ENCODE peak calls at places on chromosomes 3 and 15, in four cellular contexts. One of them, this sample, is unnamed.

GRCh38 chr3:171190668-171191067 is 164.1 kb upstream of the SLC2A2 start:
- DNase-seq in K562: no peak
- DNase-seq in IMR-90: peak; percentile 49
- DNase-seq in endothelial cell of umbilical vein: peak; percentile 68
- DNase-seq in this sample: no peak

GRCh38 chr3:192685801-192686200 is 41.5 kb downstream of the FGF12 start:
- DNase-seq in K562: no peak
- DNase-seq in IMR-90: no peak
- DNase-seq in endothelial cell of umbilical vein: no peak
- DNase-seq in this sample: no peak

GRCh38 chr3:132034097-132034485 is 723 bp downstream of the CPNE4 start:
- DNase-seq in K562: no peak
- DNase-seq in IMR-90: no peak
- DNase-seq in endothelial cell of umbilical vein: no peak
- DNase-seq in this sample: no peak

GRCh38 chr15:35545316-35545824 is 595 bp downstream of the DPH6 start:
- DNase-seq in K562: peak; percentile 77
- DNase-seq in IMR-90: peak; percentile 60
- DNase-seq in endothelial cell of umbilical vein: peak; percentile 77
- DNase-seq in this sample: no peak

GRCh38 chr3:108818404-108818803 is 4.2 kb upstream of the TRAT1 start:
- DNase-seq in K562: peak; percentile 33
- DNase-seq in IMR-90: peak; percentile 10
- DNase-seq in endothelial cell of umbilical vein: peak; percentile 10
- DNase-seq in this sample: no peak

GRCh38 chr15:52492132-52492531 is 36.5 kb downstream of the MYO5A start:
- DNase-seq in K562: no peak
- DNase-seq in IMR-90: no peak
- DNase-seq in endothelial cell of umbilical vein: peak; percentile 60
- DNase-seq in this sample: no peak

GRCh38 chr3:11438636-11439035 is 166.4 kb downstream of the ATG7 start:
- DNase-seq in K562: no peak
- DNase-seq in IMR-90: peak; percentile 4
- DNase-seq in endothelial cell of umbilical vein: peak; percentile 76
- DNase-seq in this sample: no peak

GRCh38 chr3:96267577-96267976 is 546.8 kb upstream of the EPHA6 start:
- DNase-seq in K562: no peak
- DNase-seq in IMR-90: no peak
- DNase-seq in endothelial cell of umbilical vein: peak; percentile 15
- DNase-seq in this sample: no peak

GRCh38 chr3:188434594-188434993 is 280.6 kb downstream of the LPP start:
- DNase-seq in K562: no peak
- DNase-seq in IMR-90: peak; percentile 35
- DNase-seq in endothelial cell of umbilical vein: no peak
- DNase-seq in this sample: no peak

GRCh38 chr3:82133070-82133606 is 371.7 kb upstream of the GBE1 start:
- DNase-seq in K562: peak; percentile 44
- DNase-seq in IMR-90: peak; percentile 63
- DNase-seq in endothelial cell of umbilical vein: peak; percentile 71
- DNase-seq in this sample: peak; percentile 21

GRCh38 chr15:82903511-82903910 is 49.0 kb downstream of the HOMER2 start:
- DNase-seq in K562: no peak
- DNase-seq in IMR-90: no peak
- DNase-seq in endothelial cell of umbilical vein: no peak
- DNase-seq in this sample: no peak

GRCh38 chr15:68177747-68178146 is 27.4 kb downstream of the CALML4 start:
- DNase-seq in K562: no peak
- DNase-seq in IMR-90: peak; percentile 61
- DNase-seq in endothelial cell of umbilical vein: no peak
- DNase-seq in this sample: no peak

GRCh38 chr3:71726106-71726505 is 904 bp upstream of the EIF4E3 start:
- DNase-seq in K562: no peak
- DNase-seq in IMR-90: no peak
- DNase-seq in endothelial cell of umbilical vein: no peak
- DNase-seq in this sample: no peak

GRCh38 chr15:74320358-74321247 is 46.8 kb downstream of the CYP11A1 start:
- DNase-seq in K562: peak; percentile 77
- DNase-seq in IMR-90: peak; percentile 23
- DNase-seq in endothelial cell of umbilical vein: peak; percentile 37
- DNase-seq in this sample: no peak

GRCh38 chr3:60147249-60147648 is 1097.4 kb upstream of the CFAP20DC start:
- DNase-seq in K562: no peak
- DNase-seq in IMR-90: no peak
- DNase-seq in endothelial cell of umbilical vein: no peak
- DNase-seq in this sample: no peak

GRCh38 chr15:50344006-50344464 is 11.0 kb downstream of the GABPB1 start:
- DNase-seq in K562: no peak
- DNase-seq in IMR-90: no peak
- DNase-seq in endothelial cell of umbilical vein: no peak
- DNase-seq in this sample: no peak

GRCh38 chr15:41494922-41495735 is 1.5 kb downstream of the ITPKA start:
- DNase-seq in K562: peak; percentile 70
- DNase-seq in IMR-90: no peak
- DNase-seq in endothelial cell of umbilical vein: no peak
- DNase-seq in this sample: no peak

GRCh38 chr15:39585394-39585841 is 4.5 kb downstream of the THBS1 start:
- DNase-seq in K562: no peak
- DNase-seq in IMR-90: peak; percentile 46
- DNase-seq in endothelial cell of umbilical vein: peak; percentile 58
- DNase-seq in this sample: peak; percentile 44

GRCh38 chr15:31228980-31229826 is 97.4 kb upstream of the KLF13 start:
- DNase-seq in K562: no peak
- DNase-seq in IMR-90: no peak
- DNase-seq in endothelial cell of umbilical vein: no peak
- DNase-seq in this sample: no peak

GRCh38 chr3:158742861-158743260 is 10.6 kb upstream of the RARRES1 start:
- DNase-seq in K562: no peak
- DNase-seq in IMR-90: peak; percentile 61
- DNase-seq in endothelial cell of umbilical vein: no peak
- DNase-seq in this sample: no peak

GRCh38 chr3:191066669-191067068 is 132.4 kb upstream of the OSTN start:
- DNase-seq in K562: no peak
- DNase-seq in IMR-90: peak; percentile 81
- DNase-seq in endothelial cell of umbilical vein: peak; percentile 29
- DNase-seq in this sample: peak; percentile 49

GRCh38 chr3:53065841-53066480 is 20.1 kb upstream of the SFMBT1 start:
- DNase-seq in K562: no peak
- DNase-seq in IMR-90: no peak
- DNase-seq in endothelial cell of umbilical vein: no peak
- DNase-seq in this sample: no peak

GRCh38 chr3:43260412-43260811 is 25.9 kb upstream of the SNRK start:
- DNase-seq in K562: peak; percentile 19
- DNase-seq in IMR-90: peak; percentile 2
- DNase-seq in endothelial cell of umbilical vein: peak; percentile 17
- DNase-seq in this sample: no peak

GRCh38 chr15:80991446-80991845 is 1.8 kb upstream of the MESD start:
- DNase-seq in K562: peak; percentile 77
- DNase-seq in IMR-90: peak; percentile 73
- DNase-seq in endothelial cell of umbilical vein: no peak
- DNase-seq in this sample: no peak

GRCh38 chr3:196081834-196082470 is at the start of gene TFRC:
- DNase-seq in K562: peak; percentile 99
- DNase-seq in IMR-90: peak; percentile 86
- DNase-seq in endothelial cell of umbilical vein: peak; percentile 87
- DNase-seq in this sample: peak; percentile 49

GRCh38 chr15:43186003-43186353 is 775 bp downstream of the CCNDBP1 start:
- DNase-seq in K562: no peak
- DNase-seq in IMR-90: no peak
- DNase-seq in endothelial cell of umbilical vein: no peak
- DNase-seq in this sample: no peak

GRCh38 chr3:139238281-139239030 is 105.4 kb upstream of the MRPS22 start:
- DNase-seq in K562: no peak
- DNase-seq in IMR-90: no peak
- DNase-seq in endothelial cell of umbilical vein: no peak
- DNase-seq in this sample: no peak

GRCh38 chr15:79025201-79025600 is 65.4 kb downstream of the RASGRF1 start:
- DNase-seq in K562: no peak
- DNase-seq in IMR-90: no peak
- DNase-seq in endothelial cell of umbilical vein: no peak
- DNase-seq in this sample: no peak

GRCh38 chr15:25780479-25781255 is 82.5 kb downstream of the ATP10A start:
- DNase-seq in K562: no peak
- DNase-seq in IMR-90: no peak
- DNase-seq in endothelial cell of umbilical vein: no peak
- DNase-seq in this sample: no peak

GRCh38 chr3:59313365-59313764 is 263.5 kb upstream of the CFAP20DC start:
- DNase-seq in K562: peak; percentile 25
- DNase-seq in IMR-90: peak; percentile 13
- DNase-seq in endothelial cell of umbilical vein: no peak
- DNase-seq in this sample: no peak

GRCh38 chr15:100873029-100873677 is 6.5 kb upstream of the ALDH1A3 start:
- DNase-seq in K562: peak; percentile 62
- DNase-seq in IMR-90: peak; percentile 87
- DNase-seq in endothelial cell of umbilical vein: peak; percentile 82
- DNase-seq in this sample: peak; percentile 61

GRCh38 chr3:45644467-45645201 is 44.6 kb upstream of the SACM1L start:
- DNase-seq in K562: no peak
- DNase-seq in IMR-90: peak; percentile 93
- DNase-seq in endothelial cell of umbilical vein: peak; percentile 89
- DNase-seq in this sample: no peak

DNA sequence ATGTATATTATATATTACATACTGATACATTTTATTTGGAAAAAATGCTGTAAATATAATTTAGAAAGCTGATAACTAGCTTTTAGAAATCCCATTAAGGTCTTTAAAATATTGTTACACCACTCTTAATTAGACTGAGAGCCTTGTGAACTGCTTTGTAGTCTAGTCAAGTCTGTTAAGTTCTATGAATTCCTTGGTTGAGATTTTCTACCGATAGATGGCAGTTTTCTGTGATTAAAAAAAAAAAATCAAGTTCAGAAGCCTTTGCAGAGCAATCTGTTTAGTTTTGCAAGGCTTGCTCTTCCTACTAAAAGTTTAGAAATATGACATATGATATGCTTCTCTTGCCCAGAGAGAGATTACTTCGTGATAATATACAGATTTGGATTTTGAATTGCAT is 60.4 kb upstream of the SLITRK3 start:
- DNase-seq in K562: no peak
- DNase-seq in IMR-90: no peak
- DNase-seq in endothelial cell of umbilical vein: no peak
- DNase-seq in this sample: no peak
- TF ChIP-seq CTCF in K562: no peak
- TF ChIP-seq CTCF in IMR-90: no peak
- TF ChIP-seq CTCF in endothelial cell of umbilical vein: no peak
- TF ChIP-seq CTCF in this sample: no peak

GRCh38 chr3:114155370-114155821 is 23.5 kb downstream of the DRD3 start:
- DNase-seq in K562: peak; percentile 58
- DNase-seq in IMR-90: peak; percentile 30
- DNase-seq in endothelial cell of umbilical vein: peak; percentile 41
- DNase-seq in this sample: no peak

GRCh38 chr3:114151091-114151490 is 27.8 kb downstream of the DRD3 start:
- DNase-seq in K562: no peak
- DNase-seq in IMR-90: no peak
- DNase-seq in endothelial cell of umbilical vein: no peak
- DNase-seq in this sample: no peak

GRCh38 chr3:114152519-114153151 is 26.2 kb downstream of the DRD3 start:
- DNase-seq in K562: peak; percentile 66
- DNase-seq in IMR-90: peak; percentile 61
- DNase-seq in endothelial cell of umbilical vein: peak; percentile 83
- DNase-seq in this sample: peak; percentile 17

GRCh38 chr3:114157321-114157720 is 21.5 kb downstream of the DRD3 start:
- DNase-seq in K562: no peak
- DNase-seq in IMR-90: no peak
- DNase-seq in endothelial cell of umbilical vein: no peak
- DNase-seq in this sample: no peak

DNA sequence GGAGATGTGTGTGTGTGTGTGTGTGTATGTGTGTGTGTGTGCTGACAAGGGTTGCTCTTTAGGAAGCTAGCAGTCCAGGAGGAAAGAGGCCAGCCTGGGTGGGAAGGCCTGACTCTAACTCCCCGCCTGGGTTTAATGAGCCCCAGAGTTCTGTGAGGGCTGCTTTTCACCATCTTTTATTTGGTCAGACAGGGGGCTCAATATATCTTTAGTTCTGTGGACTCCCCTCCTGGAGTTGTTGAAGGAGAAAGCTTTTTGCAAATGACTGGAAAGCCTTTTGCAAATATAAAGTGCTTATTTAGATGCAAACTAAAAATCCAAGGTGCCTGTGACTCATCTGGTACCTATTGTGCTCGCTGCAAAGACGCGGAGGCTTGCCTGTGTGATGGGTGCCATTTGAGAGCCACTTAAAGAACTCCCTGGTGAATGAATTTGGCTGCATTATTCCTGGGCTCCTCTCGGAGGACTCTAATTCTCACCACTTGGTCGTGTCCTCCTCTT is 24.5 kb downstream of the DRD3 start:
- DNase-seq in K562: no peak
- DNase-seq in IMR-90: no peak
- DNase-seq in endothelial cell of umbilical vein: no peak
- DNase-seq in this sample: no peak
- H3K9me1 ChIP-seq in K562: no peaks in the 10 kb centered on the region
- H3K9me1 ChIP-seq in IMR-90: no peaks in the 10 kb centered on the region
- H3K9me1 ChIP-seq in endothelial cell of umbilical vein: no peaks in the 10 kb centered on the region
- H3K9me1 ChIP-seq in this sample: no peaks in the 10 kb centered on the region

GRCh38 chr3:38029400-38030125 is at the start of gene PLCD1:
- DNase-seq in K562: no peak
- DNase-seq in IMR-90: no peak
- DNase-seq in endothelial cell of umbilical vein: peak; percentile 43
- DNase-seq in this sample: no peak
- TF ChIP-seq CTCF in K562: no peak
- TF ChIP-seq CTCF in IMR-90: no peak
- TF ChIP-seq CTCF in endothelial cell of umbilical vein: no peak
- TF ChIP-seq CTCF in this sample: no peak

DNA sequence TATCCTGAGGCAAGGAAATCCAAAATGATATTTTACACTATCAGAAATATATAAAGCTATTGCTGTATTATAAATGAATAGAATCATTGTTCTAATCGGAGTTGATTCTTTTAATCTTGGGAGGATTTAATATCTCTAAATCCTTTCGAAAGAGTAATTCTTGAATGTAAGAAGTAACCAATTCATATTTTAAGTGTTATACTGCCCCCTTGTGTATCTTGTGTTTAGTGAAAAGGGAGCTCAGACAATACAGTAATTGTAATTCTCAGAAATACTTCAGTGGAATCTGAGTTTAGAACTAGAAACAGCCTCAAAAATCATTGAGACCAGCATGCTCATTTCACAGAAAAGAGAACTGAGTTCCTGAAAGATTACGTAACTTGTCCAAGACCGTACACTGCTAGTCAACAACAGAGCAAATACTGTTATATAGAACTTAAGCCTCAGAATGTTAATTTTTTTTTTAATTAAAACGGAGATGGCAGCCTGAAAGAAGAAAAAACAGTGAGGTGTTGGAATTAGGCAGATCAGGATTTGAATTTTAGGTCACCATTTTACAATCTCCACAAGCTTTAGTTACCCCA is 42.9 kb downstream of the PLCH1 start:
- DNase-seq in K562: peak; percentile 61
- DNase-seq in IMR-90: peak; percentile 58
- DNase-seq in endothelial cell of umbilical vein: peak; percentile 48
- DNase-seq in this sample: peak; percentile 1
- H3K9me1 ChIP-seq in K562: no peaks in the 10 kb centered on the region
- H3K9me1 ChIP-seq in IMR-90: no peaks in the 10 kb centered on the region
- H3K9me1 ChIP-seq in endothelial cell of umbilical vein: no peaks in the 10 kb centered on the region
- H3K9me1 ChIP-seq in this sample: no peaks in the 10 kb centered on the region